ENCODE peak calls at places on chromosomes 16 and 17, in five cellular contexts. Q, V, J, B and T are unnamed samples.

GRCh38 chr17:9818760-9819159 is 3.1 kb downstream of the GSG1L2 start:
- DNase-seq in Q (no peak), B (no peak), J (no peak), V (no peak), T (no peak)

GRCh38 chr17:69870091-69870530 is 204.9 kb upstream of the KCNJ16 start:
- DNase-seq in B (no peak), Q (no peak), J (no peak), V (no peak), T (peak; percentile 90)

GRCh38 chr16:88508376-88508867 is 55.3 kb downstream of the ZFPM1 start:
- DNase-seq in Q (no peak), V (no peak), J (no peak), B (peak; percentile 55), T (no peak)

GRCh38 chr16:48609453-48610023 is 442 bp downstream of the N4BP1 start:
- DNase-seq in Q (no peak), J (peak; percentile 82), V (no peak), B (peak; percentile 94), T (no peak)

GRCh38 chr16:85349413-85350145 is 237.3 kb upstream of the CIBAR2 start:
- DNase-seq in Q (no peak), B (peak; percentile 46), J (no peak), V (no peak), T (no peak)

GRCh38 chr16:72050769-72051464 is 3.4 kb upstream of the HP start:
- DNase-seq in Q (peak; percentile 2), J (no peak), B (no peak), V (no peak), T (no peak)

GRCh38 chr17:50201226-50201854 is at the start of gene COL1A1:
- DNase-seq in V (no peak), B (peak; percentile 88), Q (peak; percentile 85), J (no peak), T (no peak)

GRCh38 chr17:57035971-57036481 is 49.0 kb upstream of the AKAP1 start:
- DNase-seq in B (no peak), J (no peak), V (no peak), Q (no peak), T (no peak)

GRCh38 chr16:68728558-68728957 is 8.5 kb upstream of the CDH1 start:
- DNase-seq in V (no peak), B (no peak), J (no peak), Q (no peak), T (no peak)

GRCh38 chr16:5709889-5710288 is 612.3 kb upstream of the EEF2KMT start:
- DNase-seq in J (no peak), V (no peak), Q (no peak), B (no peak), T (no peak)

GRCh38 chr17:40648326-40648968 is 829 bp upstream of the SMARCE1 start:
- DNase-seq in B (no peak), Q (no peak), J (no peak), V (no peak), T (no peak)

GRCh38 chr17:47813077-47813476 is 8.5 kb downstream of the OSBPL7 start:
- DNase-seq in Q (no peak), J (no peak), B (no peak), V (no peak), T (no peak)

GRCh38 chr16:11613381-11614303 is 26.9 kb upstream of the LITAF start:
- DNase-seq in Q (no peak), J (peak; percentile 89), B (no peak), V (no peak), T (no peak)

GRCh38 chr16:80683646-80684045 is 120.8 kb downstream of the CDYL2 start:
- DNase-seq in B (no peak), J (no peak), Q (no peak), V (no peak), T (no peak)

GRCh38 chr16:80681436-80681835 is 123.0 kb downstream of the CDYL2 start:
- DNase-seq in Q (no peak), J (no peak), V (no peak), B (no peak), T (no peak)

GRCh38 chr16:80684906-80685305 is 119.5 kb downstream of the CDYL2 start:
- DNase-seq in V (no peak), B (no peak), J (no peak), Q (no peak), T (no peak)

GRCh38 chr16:80682435-80683070 is 121.8 kb downstream of the CDYL2 start:
- DNase-seq in Q (peak; percentile 38), J (no peak), B (no peak), V (no peak), T (no peak)

DNA sequence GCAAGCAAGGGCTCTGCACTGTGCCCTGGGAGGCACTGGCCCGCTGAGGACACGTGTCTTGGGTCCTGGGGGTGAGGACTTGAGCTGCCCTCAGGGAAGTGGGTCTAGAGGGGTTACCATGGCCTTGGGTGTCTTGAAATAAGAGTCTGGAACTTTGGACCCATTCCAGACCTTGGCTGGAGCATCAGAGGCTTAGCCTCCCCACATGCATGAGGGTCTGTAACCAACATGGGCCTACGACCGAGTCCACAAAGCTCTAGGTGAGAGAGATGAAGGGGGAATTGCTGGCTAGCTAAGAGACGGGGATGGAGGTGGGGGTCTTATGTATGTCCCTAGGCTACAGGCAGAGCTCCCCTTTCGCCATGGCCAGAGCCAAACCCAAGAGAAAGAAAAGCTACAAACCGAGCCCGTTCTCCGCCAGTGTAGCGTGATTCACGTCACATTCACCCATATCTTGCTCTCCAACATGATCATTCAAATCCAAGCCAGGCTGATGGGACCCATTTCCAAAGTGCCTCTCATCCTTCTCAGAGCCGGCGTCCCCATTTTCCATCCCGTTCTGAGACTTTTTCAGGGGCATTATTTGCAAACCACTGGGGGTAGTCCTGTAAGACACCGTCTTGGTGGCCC is 120.1 kb downstream of the CDYL2 start:
- DNase-seq in J (no peak), Q (no peak), V (no peak), B (no peak), T (no peak)
- H3K4me3 ChIP-seq in J (no peak overlapping the region), Q (no peak overlapping the region), V (no peak overlapping the region), B (no peak overlapping the region), T (no peak overlapping the region)

DNA sequence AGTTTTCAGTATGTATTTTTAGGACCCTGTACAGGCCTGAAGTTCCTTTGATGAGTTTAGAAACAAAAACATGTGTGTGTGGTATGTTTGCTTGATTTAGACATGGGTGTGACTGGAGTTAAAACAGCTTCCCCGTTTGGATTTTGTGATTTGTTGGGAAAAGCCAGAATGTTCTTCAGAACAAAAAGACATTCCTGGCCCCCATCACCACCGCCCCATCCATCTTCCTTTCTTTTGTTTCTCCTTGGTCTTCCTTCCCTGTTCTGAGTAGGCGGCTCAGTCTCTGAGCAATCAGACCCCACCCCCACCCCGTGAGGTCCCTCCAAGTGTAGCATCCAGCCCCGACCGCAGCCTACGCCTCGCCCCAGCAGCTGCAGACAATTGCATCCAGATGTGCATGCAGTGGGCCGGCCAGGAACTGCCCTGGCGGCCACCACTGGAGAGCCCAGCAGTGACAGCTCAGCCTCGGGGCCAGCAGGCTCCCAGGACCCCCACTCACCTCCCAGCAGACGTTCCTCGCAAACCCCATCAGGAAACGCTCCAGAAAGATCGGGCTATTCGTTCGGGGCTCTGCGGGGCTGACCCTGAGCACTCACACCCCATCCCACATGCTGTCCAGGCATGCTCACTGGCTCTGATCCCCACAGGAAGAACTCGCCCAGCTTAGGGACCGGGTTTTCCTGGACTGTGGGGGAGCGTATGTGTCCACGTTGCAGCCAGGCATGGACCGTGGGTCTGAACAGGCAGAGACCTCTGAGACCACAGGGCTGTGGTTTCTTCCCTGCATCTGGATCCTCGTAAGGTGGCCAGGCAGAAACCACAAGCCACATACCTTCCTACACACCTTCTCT is 99.8 kb upstream of the CDH5 start:
- DNase-seq in Q (no peak), J (peak; percentile 61), B (peak; percentile 85), V (no peak), T (no peak)
- TF ChIP-seq CTCF in Q (peak; percentile 41), J (no peak), B (no peak), V (no peak), T (no peak)

DNA sequence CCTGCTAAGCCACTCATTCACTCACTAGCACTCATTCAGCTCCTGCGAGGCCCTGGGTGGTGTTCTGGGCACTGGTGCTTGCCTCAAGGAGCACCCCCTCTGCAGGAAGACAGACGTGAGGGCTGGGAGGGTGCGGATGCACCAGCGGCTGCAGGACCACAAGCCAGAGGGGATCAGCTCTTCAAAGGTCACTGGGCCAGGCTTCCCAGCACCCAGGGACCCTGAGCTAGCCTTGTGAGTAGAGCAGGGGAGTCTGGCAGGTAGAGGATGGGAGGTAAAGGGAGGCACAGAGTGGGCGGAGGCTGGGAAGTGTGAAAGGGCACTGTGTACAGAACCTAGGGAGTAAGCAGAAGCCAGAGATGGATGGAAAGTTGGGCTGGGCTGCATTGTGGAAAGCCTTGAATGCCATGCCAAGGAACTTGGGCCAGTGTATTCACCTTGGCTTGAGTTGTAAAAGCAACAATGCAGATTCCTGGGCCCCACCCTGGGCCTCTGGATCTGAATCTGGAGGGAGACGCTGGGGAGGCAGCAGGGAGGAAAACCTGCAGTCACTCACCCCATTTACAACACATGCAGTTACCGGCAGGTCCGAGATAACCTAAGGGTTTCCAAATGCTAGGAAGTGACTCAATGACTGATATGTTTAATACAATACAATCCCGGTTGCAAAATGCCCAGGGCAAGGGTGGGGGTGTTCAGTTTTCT is 1.7 kb downstream of the IL4R start:
- DNase-seq in J (peak; percentile 65), B (peak; percentile 58), V (peak; percentile 19), Q (peak; percentile 39), T (no peak)
- H3K4me3 ChIP-seq in J (peak overlapping the region; percentile 97), B (peak overlapping the region; percentile 96), V (peak overlapping the region; percentile 57), Q (peak overlapping the region; percentile 0), T (peak overlapping the region; percentile 88)

GRCh38 chr17:76539631-76540271 is at the start of gene PRCD:
- DNase-seq in Q (no peak), J (peak; percentile 43), V (no peak), B (no peak), T (no peak)

GRCh38 chr17:76538281-76538931 is 897 bp upstream of the CYGB start:
- DNase-seq in Q (no peak), J (peak; percentile 59), B (peak; percentile 88), V (no peak), T (no peak)

GRCh38 chr17:76537578-76538280 is at the start of gene CYGB:
- DNase-seq in B (peak; percentile 90), J (peak; percentile 59), V (no peak), Q (no peak), T (no peak)

GRCh38 chr17:76540381-76541300 is 797 bp downstream of the PRCD start:
- DNase-seq in B (no peak), V (no peak), J (peak; percentile 92), Q (peak; percentile 71), T (no peak)

DNA sequence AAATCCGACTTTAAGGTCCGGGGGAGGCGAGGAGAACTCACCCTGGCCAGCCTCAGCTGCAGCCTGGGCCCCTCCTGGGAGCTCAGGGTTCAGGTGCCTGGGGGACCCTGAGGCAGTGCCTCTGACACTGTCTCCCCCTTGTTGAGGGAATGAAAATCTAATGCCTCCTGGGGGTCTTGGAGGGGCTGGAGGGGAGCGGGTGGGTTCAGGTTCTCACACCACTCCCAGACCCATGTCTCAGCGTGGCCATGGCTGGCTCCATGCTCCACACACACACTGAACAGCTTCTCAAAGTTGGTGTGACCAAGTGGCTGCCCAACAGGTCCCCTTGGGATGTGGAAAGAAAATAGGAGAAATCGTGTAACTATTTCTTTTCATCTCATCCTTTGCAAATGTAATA is 903 bp upstream of the PRCD start:
- DNase-seq in Q (no peak), J (peak; percentile 27), B (no peak), V (no peak), T (no peak)
- TF ChIP-seq CTCF in Q (no peak), J (no peak), B (no peak), V (no peak), T (no peak)

GRCh38 chr17:17304521-17304985 is 1.4 kb downstream of the NT5M start:
- DNase-seq in J (no peak), B (no peak), Q (no peak), V (no peak), T (no peak)
- H3K4me3 ChIP-seq in J (no peak overlapping the region), B (no peak overlapping the region), Q (no peak overlapping the region), V (no peak overlapping the region), T (no peak overlapping the region)